ENCODE peak calls at places on chromosomes 3 and 15, in four cellular contexts. A is GM23338, I is lung, Q is right lobe of liver. M is an unnamed sample.

GRCh38 chr3:182989566-182989965 is 9.2 kb upstream of the DCUN1D1 start:
- DNase-seq in I (peak; percentile 40), Q (no peak), A (no peak), M (no peak)

GRCh38 chr3:138197058-138197457 is 10.0 kb downstream of the ARMC8 start:
- DNase-seq in I (no peak), A (peak; percentile 62), Q (no peak), M (peak; percentile 34)

GRCh38 chr3:188508454-188508853 is 354.5 kb downstream of the LPP start:
- DNase-seq in I (no peak), Q (no peak), A (no peak), M (no peak)

GRCh38 chr3:35817212-35817611 is 177.9 kb downstream of the ARPP21 start:
- DNase-seq in A (no peak), I (no peak), Q (no peak), M (no peak)

GRCh38 chr15:70192041-70192440 is 94.3 kb upstream of the TLE3 start:
- DNase-seq in Q (no peak), A (no peak), I (no peak), M (no peak)

GRCh38 chr15:32029862-32030781 is at the start of gene CHRNA7:
- DNase-seq in Q (peak; percentile 68), A (peak; percentile 86), I (peak; percentile 64), M (peak; percentile 73)

GRCh38 chr3:124034016-124034808 is 42.3 kb upstream of the ROPN1 start:
- DNase-seq in I (no peak), Q (no peak), A (peak; percentile 48), M (no peak)

GRCh38 chr3:43758826-43759225 is 68.1 kb downstream of the ABHD5 start:
- DNase-seq in A (peak; percentile 7), I (no peak), Q (no peak), M (no peak)

GRCh38 chr3:46670891-46671427 is 22.5 kb downstream of the ALS2CL start:
- DNase-seq in A (no peak), I (no peak), Q (peak; percentile 31), M (no peak)

GRCh38 chr3:50264389-50264963 is 4.5 kb upstream of the SEMA3B start:
- DNase-seq in Q (no peak), A (no peak), I (peak; percentile 87), M (peak; percentile 74)

GRCh38 chr3:184932777-184933176 is 120.8 kb downstream of the VPS8 start:
- DNase-seq in Q (no peak), A (no peak), I (no peak), M (no peak)

GRCh38 chr15:73330206-73331051 is 38.3 kb downstream of the HCN4 start:
- DNase-seq in Q (peak; percentile 25), I (no peak), A (no peak), M (peak; percentile 51)

GRCh38 chr3:61938878-61939549 is 377.6 kb downstream of the PTPRG start:
- DNase-seq in Q (no peak), A (no peak), I (no peak), M (no peak)

GRCh38 chr3:37862219-37862711 is 585 bp downstream of the CTDSPL start:
- DNase-seq in I (peak; percentile 48), Q (peak; percentile 68), A (peak; percentile 66), M (peak; percentile 56)

GRCh38 chr15:97962263-97962662 is 1.8 kb downstream of the ARRDC4 start:
- DNase-seq in Q (no peak), I (no peak), A (no peak), M (no peak)

GRCh38 chr3:18097473-18097872 is 327.7 kb downstream of the SATB1 start:
- DNase-seq in A (no peak), Q (no peak), I (no peak), M (no peak)

GRCh38 chr3:50585919-50586762 is 16.8 kb downstream of the HEMK1 start:
- DNase-seq in Q (no peak), I (no peak), A (no peak), M (no peak)

GRCh38 chr3:197495059-197495455 is 60.7 kb downstream of the BDH1 start:
- DNase-seq in I (no peak), Q (no peak), A (no peak), M (peak; percentile 56)

GRCh38 chr3:5274116-5274515 is 86.6 kb downstream of the EDEM1 start:
- DNase-seq in A (no peak), I (no peak), Q (no peak), M (no peak)

GRCh38 chr3:5270656-5271055 is 83.1 kb downstream of the EDEM1 start:
- DNase-seq in A (no peak), I (no peak), Q (no peak), M (no peak)

GRCh38 chr3:5267253-5267652 is 79.7 kb downstream of the EDEM1 start:
- DNase-seq in I (no peak), A (no peak), Q (no peak), M (no peak)

GRCh38 chr3:5267889-5268288 is 80.4 kb downstream of the EDEM1 start:
- DNase-seq in A (no peak), Q (no peak), I (no peak), M (no peak)

DNA sequence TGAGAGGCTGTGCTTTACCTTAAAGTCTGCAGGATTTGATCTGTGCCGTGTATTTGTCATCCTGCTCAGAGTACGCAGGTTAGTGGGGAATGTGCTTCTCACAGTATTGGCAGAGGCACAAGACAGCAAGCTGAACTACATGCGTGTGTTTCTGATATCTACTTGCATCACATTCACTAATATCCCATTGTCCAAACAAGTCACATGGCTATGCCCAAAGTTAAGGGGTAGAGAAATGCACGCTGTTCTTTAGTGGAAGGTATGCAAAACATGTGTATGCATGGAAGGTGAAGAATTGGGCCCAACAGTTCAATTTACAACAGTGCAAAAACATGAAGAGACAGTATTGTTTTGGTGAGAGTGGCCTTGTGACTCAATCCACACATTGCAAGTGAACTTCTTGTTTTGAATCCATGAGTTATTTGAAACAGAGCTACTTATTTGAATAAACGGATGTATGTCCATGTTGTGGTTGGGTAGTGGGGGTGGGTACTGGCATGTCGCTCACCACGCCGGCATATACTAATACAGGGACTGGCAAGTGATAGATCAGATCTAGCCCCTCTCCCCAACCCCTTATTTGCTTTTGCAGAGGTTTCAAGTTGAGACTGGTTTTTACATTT is 83.7 kb downstream of the EDEM1 start:
- DNase-seq in Q (no peak), A (no peak), I (no peak), M (no peak)
- TF ChIP-seq CTCF in Q (no peak), A (no peak), I (no peak), M (no peak)

GRCh38 chr3:10319251-10319650 is 1.7 kb downstream of the SEC13 start:
- DNase-seq in I (no peak), A (no peak), Q (no peak), M (no peak)
- H3K4me3 ChIP-seq in I (no peak overlapping the region), A (peak overlapping the region; percentile 37), Q (no peak overlapping the region), M (no peak overlapping the region)

GRCh38 chr3:108099679-108100428 is 9.0 kb upstream of the CD47 start:
- DNase-seq in I (peak; percentile 48), Q (no peak), A (no peak), M (no peak)
- H3K27ac ChIP-seq in I (no peak overlapping the region), Q (no peak overlapping the region), A (no peak overlapping the region), M (no peak overlapping the region)

GRCh38 chr3:172685331-172686214 is 25.3 kb downstream of the NCEH1 start:
- DNase-seq in A (no peak), Q (no peak), I (no peak), M (no peak)
- TF ChIP-seq CTCF in A (no peak), Q (no peak), I (no peak), M (no peak)

DNA sequence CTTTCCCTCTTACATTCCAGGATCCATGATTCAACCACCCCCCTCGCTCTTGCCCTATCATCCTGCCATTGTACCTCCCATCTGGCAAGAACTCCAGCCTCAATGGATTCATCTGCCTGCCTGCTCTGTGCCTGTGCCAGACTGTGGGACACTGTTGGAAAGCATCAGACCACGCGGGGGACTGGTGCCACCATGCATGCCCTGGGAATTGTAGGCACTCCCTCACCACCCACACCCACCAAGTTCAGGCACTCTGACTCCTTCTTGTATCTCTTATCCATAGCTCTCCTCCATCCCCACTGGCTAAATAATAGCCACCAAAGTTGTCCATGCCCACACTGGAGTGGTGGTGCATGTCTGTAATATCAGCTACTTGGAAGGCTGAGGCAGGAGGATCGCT is 143.8 kb downstream of the TPRA1 start:
- DNase-seq in Q (peak; percentile 23), I (no peak), A (no peak), M (no peak)
- H3K4me3 ChIP-seq in Q (no peak overlapping the region), I (no peak overlapping the region), A (no peak overlapping the region), M (no peak overlapping the region)

DNA sequence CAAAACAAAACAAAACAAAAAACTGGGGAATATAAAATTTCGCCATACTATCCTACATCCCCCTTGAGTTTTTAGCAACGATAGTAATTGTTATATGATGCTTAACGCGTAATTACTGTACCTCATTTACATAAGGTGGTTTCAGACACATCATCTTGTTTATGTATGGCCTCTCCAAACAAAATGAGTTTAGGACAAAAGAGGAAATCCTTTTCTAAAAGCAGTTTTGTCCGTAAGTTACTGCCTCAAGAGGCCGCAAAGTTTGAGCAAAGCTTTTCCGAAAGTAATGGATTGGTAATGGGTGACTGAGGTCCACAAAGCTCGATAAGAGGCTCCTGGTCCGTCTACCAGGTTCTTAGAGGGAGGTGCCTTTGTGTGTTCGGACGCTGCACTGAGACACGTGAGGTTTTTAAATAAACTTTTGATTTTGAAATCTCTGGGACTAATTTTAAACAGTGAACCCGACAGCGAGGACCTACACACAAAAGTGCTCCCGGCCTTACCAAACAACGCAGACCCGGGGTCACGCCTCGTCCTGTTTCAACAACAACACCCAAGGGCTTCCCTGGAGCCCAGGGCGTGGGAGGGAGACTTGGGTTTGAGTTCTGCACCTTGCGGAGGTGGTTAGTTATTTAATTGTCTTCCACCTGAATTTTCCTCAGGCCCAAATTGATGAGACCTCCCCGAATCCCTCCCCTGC is 505 bp upstream of the C15orf61 start:
- DNase-seq in A (peak; percentile 27), Q (no peak), I (no peak), M (no peak)
- H3K27ac ChIP-seq in A (no peak overlapping the region), Q (peak overlapping the region; percentile 95), I (peak overlapping the region; percentile 86), M (peak overlapping the region; percentile 88)

GRCh38 chr3:134522541-134522940 is 36.7 kb downstream of the CEP63 start:
- DNase-seq in A (no peak), I (no peak), Q (no peak), M (no peak)

GRCh38 chr3:134527538-134528186 is 41.8 kb downstream of the CEP63 start:
- DNase-seq in A (no peak), I (no peak), Q (no peak), M (no peak)

GRCh38 chr3:134526319-134526718 is 40.5 kb downstream of the CEP63 start:
- DNase-seq in A (no peak), Q (no peak), I (no peak), M (no peak)

GRCh38 chr3:134525293-134525692 is 39.4 kb downstream of the CEP63 start:
- DNase-seq in I (no peak), A (no peak), Q (no peak), M (no peak)

GRCh38 chr3:134527037-134527436 is 41.2 kb downstream of the CEP63 start:
- DNase-seq in Q (peak; percentile 48), I (no peak), A (peak; percentile 73), M (no peak)
- TF ChIP-seq CTCF in Q (no peak), I (no peak), A (peak; percentile 88), M (no peak)